ENCODE peak calls at places on chromosome 15, in four cellular contexts. T, A, I and W are unnamed samples.

GRCh38 chr15:77004189-77004588 is 9.3 kb downstream of the PSTPIP1 start:
- DNase-seq in T (no peak), A (no peak), I (no peak), W (no peak)

GRCh38 chr15:75178171-75178937 is 23.3 kb upstream of the C15orf39 start:
- DNase-seq in T (no peak), A (peak; percentile 6), I (no peak), W (no peak)

GRCh38 chr15:71044006-71044405 is 71.3 kb upstream of the THSD4 start:
- DNase-seq in T (peak; percentile 11), A (peak; percentile 79), I (peak; percentile 50), W (peak; percentile 97)

GRCh38 chr15:50798684-50799083 is 33.2 kb upstream of the SPPL2A start:
- DNase-seq in T (peak; percentile 39), A (peak; percentile 12), I (no peak), W (peak; percentile 11)

GRCh38 chr15:82743810-82744209 is 34.1 kb upstream of the AP3B2 start:
- DNase-seq in T (no peak), A (no peak), I (no peak), W (no peak)

GRCh38 chr15:59892995-59893394 is 111.1 kb upstream of the FOXB1 start:
- DNase-seq in T (peak; percentile 49), A (peak; percentile 23), I (peak; percentile 19), W (no peak)

GRCh38 chr15:29857196-29857595 is 34.9 kb upstream of the TJP1 start:
- DNase-seq in T (peak; percentile 23), A (peak; percentile 20), I (peak; percentile 21), W (no peak)

GRCh38 chr15:44447772-44448376 is 20.4 kb downstream of the CTDSPL2 start:
- DNase-seq in T (no peak), A (no peak), I (no peak), W (no peak)

GRCh38 chr15:75138016-75138999 is 63.4 kb upstream of the C15orf39 start:
- DNase-seq in T (no peak), A (peak; percentile 16), I (peak; percentile 12), W (peak; percentile 22)

GRCh38 chr15:98881526-98882517 is 125.8 kb downstream of the PGPEP1L start:
- DNase-seq in T (peak; percentile 75), A (peak; percentile 64), I (peak; percentile 84), W (no peak)

GRCh38 chr15:93200448-93201226 is 111.6 kb upstream of the RGMA start:
- DNase-seq in T (no peak), A (no peak), I (no peak), W (no peak)

GRCh38 chr15:95018888-95019545 is 787.7 kb downstream of the MCTP2 start:
- DNase-seq in T (peak; percentile 65), A (peak; percentile 92), I (peak; percentile 60), W (peak; percentile 82)

GRCh38 chr15:50906954-50907865 is 1.3 kb upstream of the AP4E1 start:
- DNase-seq in T (peak; percentile 39), A (no peak), I (no peak), W (peak; percentile 32)

GRCh38 chr15:90994417-90995311 is at the start of gene PRC1:
- DNase-seq in T (peak; percentile 99), A (peak; percentile 97), I (peak; percentile 99), W (peak; percentile 94)
- TF ChIP-seq CTCF in T (no peak), A (no peak), I (no peak), W (peak; percentile 23)

DNA sequence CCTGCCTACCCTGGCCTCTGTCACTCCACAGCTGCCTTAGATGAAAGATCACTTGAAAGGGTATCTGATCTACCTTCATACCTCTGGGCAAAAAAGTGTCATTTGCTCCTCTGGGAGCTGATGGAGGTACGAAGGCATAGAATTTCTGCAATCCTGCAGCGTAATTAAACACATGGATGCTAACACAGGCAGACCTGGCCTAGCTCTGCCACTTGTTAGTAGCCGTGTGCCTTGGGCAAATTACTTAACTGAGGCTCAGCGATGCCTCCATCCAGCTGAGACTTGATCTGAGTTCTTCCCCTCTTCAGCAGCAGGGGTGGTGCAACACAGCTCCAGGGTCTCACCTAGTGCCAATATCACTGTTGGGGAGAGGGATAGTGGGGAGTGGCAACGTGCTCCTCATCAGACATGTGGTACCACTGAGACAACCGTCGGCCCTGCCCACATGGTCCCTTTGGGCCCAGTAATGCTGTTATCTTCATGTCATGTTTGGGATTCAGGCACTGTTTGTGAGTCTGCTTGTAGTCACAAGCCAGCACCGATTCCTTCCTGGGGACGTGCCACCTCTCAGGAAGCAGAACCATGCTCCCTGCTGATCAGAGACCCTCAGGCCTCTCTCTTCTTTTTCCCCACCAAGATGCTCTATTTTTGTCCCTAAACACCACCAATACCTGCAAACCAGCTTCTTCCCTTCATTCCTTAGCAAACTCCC is 34.1 kb upstream of the PIAS1 start:
- DNase-seq in T (no peak), A (no peak), I (no peak), W (no peak)
- TF ChIP-seq CTCF in T (no peak), A (no peak), I (no peak), W (no peak)

DNA sequence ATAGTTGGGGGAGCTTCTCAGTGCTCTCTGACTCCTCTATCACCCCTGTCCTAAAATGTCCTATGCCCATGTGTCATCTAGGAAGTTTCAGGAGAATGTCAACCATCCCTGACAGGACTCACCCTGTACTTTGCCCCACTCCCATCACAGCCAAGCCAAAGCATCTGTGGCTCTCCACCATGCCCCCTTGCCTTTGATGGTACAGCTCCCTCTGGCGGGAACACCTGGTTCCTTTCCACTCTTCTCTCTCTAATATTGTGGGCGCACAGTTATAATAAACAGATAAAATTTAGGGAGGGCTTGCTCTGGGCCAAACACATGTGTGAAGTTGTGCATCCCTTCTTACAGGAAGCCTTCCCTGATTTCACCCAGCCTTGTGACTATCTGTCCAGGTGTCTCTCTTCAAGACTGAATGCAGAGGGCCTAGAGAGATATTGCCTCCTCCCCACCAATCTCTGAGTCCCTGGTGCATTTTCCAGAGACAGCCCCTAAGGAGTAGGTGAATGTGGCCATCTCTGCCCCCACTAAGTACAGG is 62.8 kb downstream of the ISG20 start:
- DNase-seq in T (peak; percentile 54), A (no peak), I (no peak), W (no peak)
- TF ChIP-seq CTCF in T (peak; percentile 31), A (peak; percentile 9), I (peak; percentile 41), W (peak; percentile 55)

GRCh38 chr15:55318588-55319494 is at the start of the genes PIGB and PIGBOS1:
- DNase-seq in T (peak; percentile 86), A (peak; percentile 90), I (peak; percentile 93), W (peak; percentile 82)
- TF ChIP-seq CTCF in T (no peak), A (no peak), I (no peak), W (peak; percentile 18)

GRCh38 chr15:45572627-45573026 is 14.6 kb upstream of the BLOC1S6 start:
- DNase-seq in T (no peak), A (no peak), I (no peak), W (no peak)

GRCh38 chr15:45573961-45574629 is 13.1 kb upstream of the BLOC1S6 start:
- DNase-seq in T (peak; percentile 20), A (no peak), I (peak; percentile 8), W (no peak)
- TF ChIP-seq CTCF in T (peak; percentile 27), A (peak; percentile 19), I (peak; percentile 55), W (peak; percentile 56)

GRCh38 chr15:72534522-72534921 is 60.4 kb downstream of the ARIH1 start:
- DNase-seq in T (no peak), A (no peak), I (no peak), W (no peak)

GRCh38 chr15:72536506-72536905 is 62.4 kb downstream of the ARIH1 start:
- DNase-seq in T (no peak), A (peak; percentile 16), I (no peak), W (no peak)

GRCh38 chr15:72535911-72536310 is 61.8 kb downstream of the ARIH1 start:
- DNase-seq in T (no peak), A (no peak), I (no peak), W (no peak)

GRCh38 chr15:72538931-72539330 is 64.8 kb downstream of the ARIH1 start:
- DNase-seq in T (no peak), A (no peak), I (no peak), W (no peak)

GRCh38 chr15:72532991-72533601 is 59.0 kb downstream of the ARIH1 start:
- DNase-seq in T (peak; percentile 8), A (no peak), I (no peak), W (no peak)
- TF ChIP-seq CTCF in T (peak; percentile 38), A (peak; percentile 4), I (peak; percentile 47), W (peak; percentile 54)

GRCh38 chr15:79310985-79311900 is at the start of gene TMED3:
- DNase-seq in T (peak; percentile 77), A (peak; percentile 86), I (peak; percentile 87), W (peak; percentile 55)
- TF ChIP-seq CTCF in T (no peak), A (no peak), I (peak; percentile 15), W (peak; percentile 56)

DNA sequence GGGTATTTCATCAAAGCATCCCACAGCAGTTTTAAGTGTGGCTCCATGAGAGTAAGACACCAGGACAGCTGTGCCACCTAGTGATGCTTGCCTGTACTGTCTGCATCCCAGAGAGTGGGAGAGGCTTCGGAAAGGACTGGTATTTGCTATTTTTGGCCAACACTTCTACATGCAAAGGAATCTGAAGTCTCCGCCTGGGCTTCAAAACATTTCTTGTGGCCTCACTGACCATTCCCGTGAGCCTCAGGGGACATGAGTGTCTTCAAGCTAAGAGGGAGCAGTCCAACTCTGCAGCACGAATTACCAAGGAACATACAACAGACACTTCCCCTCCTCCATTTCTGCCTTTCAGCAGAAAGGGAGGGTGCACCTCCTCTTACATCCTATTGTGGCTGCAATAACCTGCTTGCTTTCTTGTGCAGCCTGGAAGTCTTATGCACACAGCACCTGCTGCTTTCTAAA is 177.5 kb downstream of the RORA start:
- DNase-seq in T (peak; percentile 58), A (peak; percentile 70), I (peak; percentile 76), W (peak; percentile 25)
- TF ChIP-seq CTCF in T (peak; percentile 56), A (peak; percentile 70), I (peak; percentile 88), W (peak; percentile 71)

DNA sequence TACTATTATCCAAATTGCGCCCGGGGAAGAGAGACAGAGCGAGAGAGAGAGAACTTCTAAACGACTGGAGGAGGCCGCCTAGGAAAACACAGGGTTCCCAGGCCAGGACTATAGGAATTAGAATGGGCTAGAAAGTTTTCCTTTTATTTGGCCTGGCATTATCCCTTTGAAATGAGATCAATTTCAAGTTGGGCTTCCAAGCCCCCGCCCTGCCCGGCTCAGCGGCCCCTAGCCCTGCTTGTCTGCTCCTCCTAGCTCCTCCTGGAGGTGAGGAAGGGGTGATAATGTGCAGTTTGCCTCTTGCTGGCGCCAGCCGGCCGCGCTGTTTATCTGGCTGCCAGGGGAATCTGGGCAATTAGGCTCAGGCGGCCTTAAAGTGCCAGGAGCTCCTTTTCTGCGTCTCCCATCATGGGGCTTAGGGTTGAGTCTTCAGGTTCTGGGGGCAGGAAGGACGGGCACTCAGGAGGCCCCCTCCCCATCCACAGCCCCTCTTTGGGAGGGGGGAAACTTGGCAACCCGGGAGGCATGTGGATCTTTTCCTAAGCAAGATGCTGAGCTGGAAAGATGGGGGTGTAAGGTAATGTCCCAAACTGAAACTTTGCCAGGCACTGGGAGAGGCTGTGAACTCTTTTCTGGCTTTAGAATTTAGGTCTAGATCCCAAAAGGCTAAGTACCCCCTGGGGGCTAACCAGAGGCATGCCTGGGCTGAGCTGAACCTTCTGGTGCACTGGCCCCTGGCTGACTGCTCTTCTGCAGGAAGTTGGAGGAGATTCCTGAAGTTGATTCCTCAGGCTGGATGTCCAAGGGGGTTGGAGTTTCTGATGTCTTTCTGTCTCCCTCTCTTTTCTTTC is 5.5 kb downstream of the SMAD6 start:
- DNase-seq in T (no peak), A (peak; percentile 65), I (peak; percentile 79), W (no peak)
- TF ChIP-seq CTCF in T (no peak), A (no peak), I (no peak), W (peak; percentile 30)